ENCODE peak calls at places on chromosome 16, in eight cellular contexts. A is GM12865, U is AG04449, Q is fibroblast of the aortic adventitia, Z is pancreas, C is upper lobe of right lung, E is AG10803, N is neural progenitor cell. G is an unnamed sample.

GRCh38 chr16:35605921-35606320 is 2146.5 kb downstream of the TP53TG3F start:
- DNase-seq in A (no peak), C (no peak), E (no peak), U (no peak), Z (no peak), N (no peak), Q (no peak), G (no peak)

GRCh38 chr16:12612598-12613101 is 191.0 kb downstream of the CPPED1 start:
- DNase-seq in U (no peak), N (no peak), Q (no peak), Z (peak; percentile 22), C (no peak), A (no peak), E (no peak), G (no peak)

GRCh38 chr16:81549547-81550411 is 105.2 kb downstream of the CMIP start:
- DNase-seq in U (no peak), N (no peak), C (no peak), A (no peak), Z (no peak), E (no peak), Q (no peak), G (no peak)

GRCh38 chr16:8505327-8505991 is 84.9 kb downstream of the TMEM114 start:
- DNase-seq in Q (no peak), A (no peak), U (no peak), Z (no peak), N (peak; percentile 32), E (no peak), C (no peak), G (no peak)

GRCh38 chr16:84511180-84511800 is 6.8 kb upstream of the MEAK7 start:
- DNase-seq in N (peak; percentile 84), C (peak; percentile 90), E (peak; percentile 85), Q (peak; percentile 89), U (peak; percentile 36), Z (peak; percentile 67), A (peak; percentile 90), G (peak; percentile 60)

GRCh38 chr16:87582221-87582965 is 19.9 kb upstream of the JPH3 start:
- DNase-seq in A (no peak), U (no peak), E (peak; percentile 82), C (peak; percentile 64), Q (peak; percentile 95), N (peak; percentile 35), Z (no peak), G (peak; percentile 82)

GRCh38 chr16:49431591-49432290 is 58.1 kb downstream of the C16orf78 start:
- DNase-seq in N (no peak), C (peak; percentile 26), U (no peak), Q (no peak), E (no peak), Z (no peak), A (no peak), G (no peak)

GRCh38 chr16:29696881-29697331 is 17.9 kb downstream of the QPRT start:
- DNase-seq in Q (no peak), U (no peak), A (no peak), Z (no peak), C (no peak), N (no peak), E (no peak), G (no peak)

GRCh38 chr16:85238233-85238647 is 126.0 kb upstream of the CIBAR2 start:
- DNase-seq in E (peak; percentile 93), Q (peak; percentile 93), Z (no peak), A (no peak), C (peak; percentile 76), N (peak; percentile 77), U (no peak), G (peak; percentile 80)

GRCh38 chr16:49200223-49200820 is 81.3 kb downstream of the CBLN1 start:
- DNase-seq in N (no peak), Q (no peak), U (no peak), Z (no peak), A (no peak), E (no peak), C (no peak), G (peak; percentile 49)

GRCh38 chr16:53415504-53415903 is 18.8 kb upstream of the RBL2 start:
- DNase-seq in C (no peak), E (no peak), N (peak; percentile 47), A (no peak), Z (no peak), Q (no peak), U (no peak), G (no peak)

GRCh38 chr16:64133396-64133795 is 988.5 kb downstream of the CDH11 start:
- DNase-seq in Z (no peak), Q (no peak), E (peak; percentile 13), C (no peak), A (no peak), N (no peak), U (no peak), G (no peak)

GRCh38 chr16:74695450-74696422 is 4.9 kb downstream of the MLKL start:
- DNase-seq in Q (peak; percentile 95), U (peak; percentile 70), A (peak; percentile 90), E (peak; percentile 93), C (peak; percentile 81), Z (peak; percentile 88), N (peak; percentile 88), G (peak; percentile 78)

GRCh38 chr16:85169333-85170065 is 57.2 kb upstream of the CIBAR2 start:
- DNase-seq in Q (peak; percentile 34), A (no peak), N (peak; percentile 71), U (no peak), E (peak; percentile 46), C (no peak), Z (no peak), G (no peak)

GRCh38 chr16:78310990-78311561 is 211.6 kb downstream of the WWOX start:
- DNase-seq in U (no peak), E (peak; percentile 6), C (no peak), Q (no peak), N (peak; percentile 80), A (no peak), Z (no peak), G (no peak)

DNA sequence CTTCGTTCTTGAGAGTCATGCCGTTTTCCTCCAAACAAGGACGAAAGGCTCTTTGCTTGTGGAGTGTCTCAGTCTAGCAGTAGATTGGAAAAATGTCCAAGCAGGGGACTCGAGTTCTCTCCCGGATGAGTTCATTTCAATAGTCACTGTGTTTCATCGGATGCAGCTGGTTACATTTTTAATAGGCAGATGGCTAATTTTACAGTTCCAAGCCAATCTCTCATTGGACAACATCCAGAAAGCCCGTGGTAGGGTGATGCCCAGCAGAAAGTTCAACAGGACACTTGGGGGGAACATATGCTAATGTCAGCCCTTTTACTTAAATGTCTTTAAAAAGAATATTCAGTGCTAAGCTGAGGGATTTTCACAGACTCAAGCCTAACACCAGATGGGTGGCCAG is 289.0 kb upstream of the SALL1 start:
- DNase-seq in Z (no peak), Q (no peak), E (peak; percentile 20), C (no peak), N (peak; percentile 38), A (no peak), U (no peak), G (no peak)
- H3K4me3 ChIP-seq in Z (no peak overlapping the region), Q (no peak overlapping the region), E (no peak overlapping the region), C (no peak overlapping the region), N (peak overlapping the region; percentile 30), A (no peak overlapping the region), U (no peak overlapping the region), G (no peak overlapping the region)

DNA sequence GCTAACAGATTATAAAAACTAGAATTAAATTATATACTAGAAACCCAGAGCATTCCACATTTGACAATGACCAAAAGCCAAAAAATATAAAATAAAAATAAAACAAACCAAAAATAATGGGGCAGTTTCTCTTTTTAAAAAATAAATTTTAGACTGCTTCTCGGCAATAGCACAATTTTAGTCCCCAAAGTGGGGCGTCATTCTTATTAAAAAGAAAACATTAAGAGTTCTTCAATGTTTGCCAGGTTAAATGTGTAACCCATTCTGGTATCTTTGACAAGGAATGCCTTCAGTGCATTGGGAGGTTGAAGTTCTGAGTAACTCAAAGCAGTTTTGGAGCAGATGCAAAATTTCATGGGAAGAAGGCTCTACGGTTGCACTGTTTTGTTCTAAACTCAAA is 3.3 kb downstream of the MAF start:
- DNase-seq in U (no peak), A (no peak), Q (no peak), N (no peak), C (no peak), Z (no peak), E (no peak), G (no peak)
- H3K4me3 ChIP-seq in U (no peak overlapping the region), A (no peak overlapping the region), Q (no peak overlapping the region), N (peak overlapping the region; percentile 67), C (peak overlapping the region; percentile 70), Z (no peak overlapping the region), E (peak overlapping the region; percentile 5), G (no peak overlapping the region)

DNA sequence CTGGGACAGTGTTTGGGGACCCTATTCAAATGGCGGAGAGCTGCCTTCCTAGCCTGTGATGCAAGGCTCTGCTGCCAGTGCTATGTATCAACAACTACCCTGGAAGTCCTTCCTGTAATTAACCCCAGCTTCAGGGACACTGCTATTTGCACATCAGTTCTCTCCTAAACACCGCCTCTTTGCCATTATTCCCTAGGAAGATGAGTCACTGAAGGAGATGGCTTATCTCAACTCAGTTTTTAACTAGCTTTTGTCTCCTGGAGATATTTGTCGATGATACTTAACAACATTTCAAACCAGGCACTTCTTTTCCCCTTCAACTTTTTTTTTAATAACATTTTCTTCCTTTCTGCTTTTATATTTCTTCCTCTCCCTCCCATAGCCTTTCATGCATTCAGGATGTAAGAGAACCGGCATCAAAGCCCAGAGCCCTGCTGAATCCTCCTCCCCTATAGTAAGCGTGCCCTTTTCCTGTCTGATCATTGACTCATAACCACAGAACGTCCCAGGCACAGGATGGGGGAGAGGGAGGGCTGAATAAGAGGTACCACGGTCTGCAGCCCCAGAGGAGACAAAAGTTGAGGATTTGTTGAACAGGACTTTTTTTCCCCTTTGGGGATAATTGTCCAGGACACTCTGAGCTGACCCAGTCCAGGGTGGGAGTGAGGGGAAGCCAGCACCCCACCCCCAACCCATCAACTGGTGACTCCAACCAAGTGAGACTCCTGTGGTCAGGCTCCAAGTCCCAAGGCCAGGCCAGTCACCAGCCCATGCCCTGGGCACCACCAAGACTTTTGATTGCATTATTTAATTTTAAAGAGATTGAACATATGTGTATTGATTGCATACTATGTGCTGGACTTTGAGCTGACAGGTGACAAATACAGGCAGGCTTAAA is 387.9 kb upstream of the SALL1 start:
- DNase-seq in A (no peak), Z (no peak), N (peak; percentile 36), E (peak; percentile 83), C (no peak), U (peak; percentile 45), Q (peak; percentile 80), G (peak; percentile 76)
- H3K4me3 ChIP-seq in A (no peak overlapping the region), Z (no peak overlapping the region), N (no peak overlapping the region), E (no peak overlapping the region), C (no peak overlapping the region), U (no peak overlapping the region), Q (no peak overlapping the region), G (no peak overlapping the region)

GRCh38 chr16:4115209-4115940 is 867 bp downstream of the ADCY9 start:
- DNase-seq in C (peak; percentile 86), A (peak; percentile 9), Q (peak; percentile 70), U (no peak), E (peak; percentile 72), N (peak; percentile 84), Z (peak; percentile 48), G (peak; percentile 67)

GRCh38 chr16:4116328-4117249 is at the start of gene ADCY9:
- DNase-seq in U (no peak), C (peak; percentile 91), E (peak; percentile 73), A (peak; percentile 75), N (peak; percentile 96), Z (peak; percentile 76), Q (peak; percentile 55), G (peak; percentile 87)

GRCh38 chr16:4114257-4115208 is 1.7 kb downstream of the ADCY9 start:
- DNase-seq in A (no peak), Z (no peak), E (peak; percentile 15), C (peak; percentile 66), N (no peak), Q (no peak), U (no peak), G (no peak)

GRCh38 chr16:4115941-4116327 is 308 bp downstream of the ADCY9 start:
- DNase-seq in U (no peak), C (no peak), N (no peak), Z (no peak), Q (no peak), E (no peak), A (no peak), G (no peak)

GRCh38 chr16:4117250-4117578 is 972 bp upstream of the ADCY9 start:
- DNase-seq in A (no peak), C (no peak), E (no peak), U (no peak), N (no peak), Z (no peak), Q (no peak), G (no peak)
- H3K4me3 ChIP-seq in A (no peak overlapping the region), C (peak overlapping the region; percentile 59), E (peak overlapping the region; percentile 61), U (peak overlapping the region; percentile 62), N (peak overlapping the region; percentile 61), Z (peak overlapping the region; percentile 7), Q (peak overlapping the region; percentile 69), G (peak overlapping the region; percentile 65)

G was measured in MG63.